ENCODE peak calls at places on chromosomes 5 and 9, in five cellular contexts. One of them, this sample, is unnamed.

GRCh38 chr9:21060919-21061561 is 16.7 kb downstream of the IFNB1 start:
- DNase-seq in IMR-90: peak
- DNase-seq in heart left ventricle: no peak
- DNase-seq in Kasumi-1: peak
- DNase-seq in CD4-positive, alpha-beta T cell: no peak
- DNase-seq in this sample: no peak

GRCh38 chr5:159156426-159156835 is 52.9 kb downstream of the RNF145 start:
- DNase-seq in IMR-90: no peak
- DNase-seq in heart left ventricle: no peak
- DNase-seq in Kasumi-1: no peak
- DNase-seq in CD4-positive, alpha-beta T cell: no peak
- DNase-seq in this sample: no peak

GRCh38 chr5:72280655-72281069 is 39.4 kb downstream of the MRPS27 start:
- DNase-seq in IMR-90: peak
- DNase-seq in heart left ventricle: no peak
- DNase-seq in Kasumi-1: peak
- DNase-seq in CD4-positive, alpha-beta T cell: no peak
- DNase-seq in this sample: peak

GRCh38 chr9:113953541-113953940 is 77.4 kb downstream of the ZNF618 start:
- DNase-seq in IMR-90: peak
- DNase-seq in heart left ventricle: no peak
- DNase-seq in Kasumi-1: no peak
- DNase-seq in CD4-positive, alpha-beta T cell: no peak
- DNase-seq in this sample: no peak

GRCh38 chr5:14685757-14686156 is 21.2 kb downstream of the OTULIN start:
- DNase-seq in IMR-90: peak
- DNase-seq in heart left ventricle: no peak
- DNase-seq in Kasumi-1: peak
- DNase-seq in CD4-positive, alpha-beta T cell: no peak
- DNase-seq in this sample: peak

GRCh38 chr5:151315998-151316597 is 12.5 kb upstream of the SLC36A3 start:
- DNase-seq in IMR-90: peak
- DNase-seq in heart left ventricle: peak
- DNase-seq in Kasumi-1: peak
- DNase-seq in CD4-positive, alpha-beta T cell: peak
- DNase-seq in this sample: peak

GRCh38 chr5:103428411-103428871 is 134.1 kb downstream of the NUDT12 start:
- DNase-seq in IMR-90: peak
- DNase-seq in heart left ventricle: peak
- DNase-seq in Kasumi-1: no peak
- DNase-seq in CD4-positive, alpha-beta T cell: no peak
- DNase-seq in this sample: no peak

GRCh38 chr5:141475625-141476131 is at the start of gene PCDHGC3:
- DNase-seq in IMR-90: peak
- DNase-seq in heart left ventricle: peak
- DNase-seq in Kasumi-1: peak
- DNase-seq in CD4-positive, alpha-beta T cell: no peak
- DNase-seq in this sample: peak

GRCh38 chr5:177362871-177363507 is 5.3 kb downstream of the RGS14 start:
- DNase-seq in IMR-90: no peak
- DNase-seq in heart left ventricle: peak
- DNase-seq in Kasumi-1: no peak
- DNase-seq in CD4-positive, alpha-beta T cell: peak
- DNase-seq in this sample: no peak

GRCh38 chr5:58411372-58411771 is 48.5 kb downstream of the PLK2 start:
- DNase-seq in IMR-90: peak
- DNase-seq in heart left ventricle: no peak
- DNase-seq in Kasumi-1: no peak
- DNase-seq in CD4-positive, alpha-beta T cell: no peak
- DNase-seq in this sample: no peak

GRCh38 chr5:32279223-32279622 is 33.5 kb downstream of the MTMR12 start:
- DNase-seq in IMR-90: no peak
- DNase-seq in heart left ventricle: no peak
- DNase-seq in Kasumi-1: no peak
- DNase-seq in CD4-positive, alpha-beta T cell: no peak
- DNase-seq in this sample: no peak

GRCh38 chr5:118791986-118792734 is 196.2 kb downstream of the DTWD2 start:
- DNase-seq in IMR-90: peak
- DNase-seq in heart left ventricle: no peak
- DNase-seq in Kasumi-1: peak
- DNase-seq in CD4-positive, alpha-beta T cell: no peak
- DNase-seq in this sample: peak

GRCh38 chr9:68836788-68837187 is 131.7 kb downstream of the PIP5K1B start:
- DNase-seq in IMR-90: no peak
- DNase-seq in heart left ventricle: no peak
- DNase-seq in Kasumi-1: no peak
- DNase-seq in CD4-positive, alpha-beta T cell: no peak
- DNase-seq in this sample: no peak

GRCh38 chr5:178931846-178932760 is 8.9 kb upstream of the ZNF454 start:
- DNase-seq in IMR-90: no peak
- DNase-seq in heart left ventricle: no peak
- DNase-seq in Kasumi-1: no peak
- DNase-seq in CD4-positive, alpha-beta T cell: no peak
- DNase-seq in this sample: no peak

GRCh38 chr5:11398728-11399127 is 505.5 kb downstream of the CTNND2 start:
- DNase-seq in IMR-90: no peak
- DNase-seq in heart left ventricle: no peak
- DNase-seq in Kasumi-1: no peak
- DNase-seq in CD4-positive, alpha-beta T cell: no peak
- DNase-seq in this sample: no peak

GRCh38 chr9:81776834-81777233 is 87.5 kb upstream of the TLE1 start:
- DNase-seq in IMR-90: no peak
- DNase-seq in heart left ventricle: no peak
- DNase-seq in Kasumi-1: no peak
- DNase-seq in CD4-positive, alpha-beta T cell: no peak
- DNase-seq in this sample: no peak

GRCh38 chr9:96871176-96871575 is 16.9 kb upstream of the ZNF782 start:
- DNase-seq in IMR-90: no peak
- DNase-seq in heart left ventricle: no peak
- DNase-seq in Kasumi-1: no peak
- DNase-seq in CD4-positive, alpha-beta T cell: no peak
- DNase-seq in this sample: no peak

GRCh38 chr9:124353166-124353768 is 62.0 kb downstream of the PSMB7 start:
- DNase-seq in IMR-90: no peak
- DNase-seq in heart left ventricle: no peak
- DNase-seq in Kasumi-1: no peak
- DNase-seq in CD4-positive, alpha-beta T cell: no peak
- DNase-seq in this sample: no peak

GRCh38 chr5:150044712-150045111 is 41.6 kb downstream of the CSF1R start:
- DNase-seq in IMR-90: peak
- DNase-seq in heart left ventricle: no peak
- DNase-seq in Kasumi-1: no peak
- DNase-seq in CD4-positive, alpha-beta T cell: no peak
- DNase-seq in this sample: no peak

GRCh38 chr9:34552606-34552981 is 29.8 kb upstream of the ENHO start:
- DNase-seq in IMR-90: no peak
- DNase-seq in heart left ventricle: no peak
- DNase-seq in Kasumi-1: no peak
- DNase-seq in CD4-positive, alpha-beta T cell: no peak
- DNase-seq in this sample: no peak

GRCh38 chr9:6197330-6197729 is 18.3 kb upstream of the IL33 start:
- DNase-seq in IMR-90: peak
- DNase-seq in heart left ventricle: no peak
- DNase-seq in Kasumi-1: no peak
- DNase-seq in CD4-positive, alpha-beta T cell: no peak
- DNase-seq in this sample: no peak

GRCh38 chr9:20512636-20513035 is 109.7 kb downstream of the MLLT3 start:
- DNase-seq in IMR-90: peak
- DNase-seq in heart left ventricle: no peak
- DNase-seq in Kasumi-1: no peak
- DNase-seq in CD4-positive, alpha-beta T cell: no peak
- DNase-seq in this sample: no peak

GRCh38 chr5:26847041-26847736 is 191.2 kb downstream of the CDH9 start:
- DNase-seq in IMR-90: no peak
- DNase-seq in heart left ventricle: no peak
- DNase-seq in Kasumi-1: no peak
- DNase-seq in CD4-positive, alpha-beta T cell: no peak
- DNase-seq in this sample: no peak

GRCh38 chr9:86892576-86892975 is 54.7 kb downstream of the GAS1 start:
- DNase-seq in IMR-90: peak
- DNase-seq in heart left ventricle: no peak
- DNase-seq in Kasumi-1: no peak
- DNase-seq in CD4-positive, alpha-beta T cell: no peak
- DNase-seq in this sample: no peak

GRCh38 chr9:83570359-83570758 is 32.2 kb upstream of the FRMD3 start:
- DNase-seq in IMR-90: no peak
- DNase-seq in heart left ventricle: no peak
- DNase-seq in Kasumi-1: no peak
- DNase-seq in CD4-positive, alpha-beta T cell: no peak
- DNase-seq in this sample: no peak

GRCh38 chr5:135466178-135467050 is 14.3 kb upstream of the TIFAB start:
- DNase-seq in IMR-90: peak
- DNase-seq in heart left ventricle: peak
- DNase-seq in Kasumi-1: peak
- DNase-seq in CD4-positive, alpha-beta T cell: peak
- DNase-seq in this sample: peak

GRCh38 chr5:175572922-175573321 is 84.9 kb upstream of the HRH2 start:
- DNase-seq in IMR-90: peak
- DNase-seq in heart left ventricle: peak
- DNase-seq in Kasumi-1: no peak
- DNase-seq in CD4-positive, alpha-beta T cell: no peak
- DNase-seq in this sample: no peak

GRCh38 chr5:72559866-72560766 is 52.9 kb upstream of the ZNF366 start:
- DNase-seq in IMR-90: no peak
- DNase-seq in heart left ventricle: no peak
- DNase-seq in Kasumi-1: no peak
- DNase-seq in CD4-positive, alpha-beta T cell: no peak
- DNase-seq in this sample: no peak

GRCh38 chr5:161176221-161176620 is 324.2 kb upstream of the ATP10B start:
- DNase-seq in IMR-90: no peak
- DNase-seq in heart left ventricle: no peak
- DNase-seq in Kasumi-1: no peak
- DNase-seq in CD4-positive, alpha-beta T cell: no peak
- DNase-seq in this sample: no peak

GRCh38 chr5:107021575-107021974 is 649.2 kb downstream of the EFNA5 start:
- DNase-seq in IMR-90: no peak
- DNase-seq in heart left ventricle: no peak
- DNase-seq in Kasumi-1: no peak
- DNase-seq in CD4-positive, alpha-beta T cell: no peak
- DNase-seq in this sample: no peak

GRCh38 chr5:35195472-35195852 is 34.8 kb downstream of the PRLR start:
- DNase-seq in IMR-90: no peak
- DNase-seq in heart left ventricle: no peak
- DNase-seq in Kasumi-1: no peak
- DNase-seq in CD4-positive, alpha-beta T cell: no peak
- DNase-seq in this sample: no peak

GRCh38 chr5:52725781-52726180 is 61.9 kb upstream of the ITGA1 start:
- DNase-seq in IMR-90: no peak
- DNase-seq in heart left ventricle: peak
- DNase-seq in Kasumi-1: no peak
- DNase-seq in CD4-positive, alpha-beta T cell: no peak
- DNase-seq in this sample: no peak

GRCh38 chr5:106894964-106895363 is 775.8 kb downstream of the EFNA5 start:
- DNase-seq in IMR-90: peak
- DNase-seq in heart left ventricle: no peak
- DNase-seq in Kasumi-1: peak
- DNase-seq in CD4-positive, alpha-beta T cell: no peak
- DNase-seq in this sample: no peak

GRCh38 chr5:65874241-65874640 is 52.1 kb upstream of the ERBIN start:
- DNase-seq in IMR-90: peak
- DNase-seq in heart left ventricle: no peak
- DNase-seq in Kasumi-1: no peak
- DNase-seq in CD4-positive, alpha-beta T cell: no peak
- DNase-seq in this sample: no peak

GRCh38 chr9:18910435-18910834 is 122.6 kb downstream of the SAXO1 start:
- DNase-seq in IMR-90: peak
- DNase-seq in heart left ventricle: no peak
- DNase-seq in Kasumi-1: no peak
- DNase-seq in CD4-positive, alpha-beta T cell: no peak
- DNase-seq in this sample: no peak

GRCh38 chr9:84759300-84759750 is 89.8 kb downstream of the NTRK2 start:
- DNase-seq in IMR-90: no peak
- DNase-seq in heart left ventricle: no peak
- DNase-seq in Kasumi-1: no peak
- DNase-seq in CD4-positive, alpha-beta T cell: no peak
- DNase-seq in this sample: no peak